ENCODE peak calls at places on chromosomes 16 and 17, in six cellular contexts. J is GM12865; A is activated T-helper 1 cell treated with Interleukin-2 at 50 U/mL for 16 hours; L is effector memory CD4-positive, alpha-beta T cell; F is activated CD4-positive, alpha-beta T cell treated with anti-CD3 and anti-CD28 coated beads, Interleukin-2, amount 50 U/mL, for 1 hour; V is activated naive CD4-positive, alpha-beta T cell treated with Interleukin-2 at 50 U/mL for 16 hours. C is an unnamed sample.

GRCh38 chr17:74775409-74776043 is 619 bp downstream of the NAT9 start:
- DNase-seq in F (no peak), A (no peak), L (no peak), J (no peak), V (no peak), C (no peak)

GRCh38 chr17:19022747-19023146 is 18.2 kb upstream of the FAM83G start:
- DNase-seq in V (no peak), A (no peak), F (no peak), L (no peak), J (no peak), C (no peak)

GRCh38 chr16:66036162-66036561 is 330.3 kb upstream of the CDH5 start:
- DNase-seq in A (no peak), L (no peak), F (no peak), V (no peak), J (no peak), C (no peak)

GRCh38 chr16:54597222-54597621 is 310.6 kb upstream of the IRX3 start:
- DNase-seq in L (no peak), V (no peak), F (no peak), A (no peak), J (no peak), C (no peak)

GRCh38 chr16:81431554-81432353 is 12.9 kb upstream of the CMIP start:
- DNase-seq in J (no peak), F (no peak), A (no peak), V (no peak), L (no peak), C (no peak)

GRCh38 chr16:4115209-4115940 is 867 bp downstream of the ADCY9 start:
- DNase-seq in V (peak; percentile 49), F (peak; percentile 43), L (peak; percentile 8), J (peak; percentile 9), A (peak; percentile 21), C (peak; percentile 64)

GRCh38 chr17:35069311-35069710 is 5.8 kb upstream of the RFFL start:
- DNase-seq in J (peak; percentile 54), V (no peak), A (no peak), F (no peak), L (no peak), C (no peak)

GRCh38 chr17:75571197-75571884 is 16.3 kb upstream of the MYO15B start:
- DNase-seq in J (peak; percentile 74), A (no peak), F (no peak), V (no peak), L (no peak), C (no peak)

GRCh38 chr17:43367588-43368242 is 31.1 kb upstream of the ARL4D start:
- DNase-seq in L (no peak), F (no peak), A (no peak), V (peak; percentile 39), J (peak; percentile 96), C (no peak)

GRCh38 chr17:41631025-41631889 is 6.9 kb upstream of the KRT17 start:
- DNase-seq in V (no peak), L (no peak), A (no peak), J (no peak), F (no peak), C (no peak)

GRCh38 chr17:74776044-74776962 is at the start of gene NAT9:
- DNase-seq in L (peak; percentile 96), F (peak; percentile 99), A (peak; percentile 100), V (peak; percentile 99), J (peak; percentile 98), C (peak; percentile 100)

GRCh38 chr17:47413872-47414271 is 90.1 kb downstream of the EFCAB13 start:
- DNase-seq in F (no peak), L (no peak), V (no peak), A (no peak), J (no peak), C (no peak)

GRCh38 chr16:85448557-85449194 is 164.4 kb upstream of the GSE1 start:
- DNase-seq in A (peak; percentile 42), F (peak; percentile 41), V (peak; percentile 27), J (peak; percentile 29), L (peak; percentile 4), C (peak; percentile 56)

GRCh38 chr17:15171433-15172047 is 93.6 kb downstream of the PMP22 start:
- DNase-seq in F (peak; percentile 1), L (no peak), J (peak; percentile 6), A (no peak), V (peak; percentile 4), C (no peak)

GRCh38 chr17:40886090-40886489 is 1.0 kb upstream of the KRT20 start:
- DNase-seq in J (no peak), L (no peak), V (no peak), A (no peak), F (no peak), C (no peak)

GRCh38 chr17:32310927-32311568 is 30.9 kb downstream of the C17orf75 start:
- DNase-seq in V (no peak), A (no peak), F (no peak), L (no peak), J (no peak), C (no peak)

GRCh38 chr16:89318871-89319627 is 101.5 kb downstream of the ZNF778 start:
- DNase-seq in J (no peak), A (no peak), V (no peak), L (no peak), F (no peak), C (no peak)

GRCh38 chr16:1601031-1601430 is 10.8 kb downstream of the IFT140 start:
- DNase-seq in J (no peak), L (no peak), A (no peak), F (no peak), V (no peak), C (no peak)

GRCh38 chr17:78123258-78123929 is 5.2 kb downstream of the TMC6 start:
- DNase-seq in L (no peak), V (no peak), J (no peak), A (no peak), F (no peak), C (no peak)

GRCh38 chr16:48353565-48354163 is 31.5 kb downstream of the SIAH1 start:
- DNase-seq in L (peak; percentile 42), A (peak; percentile 43), F (peak; percentile 64), J (peak; percentile 80), V (peak; percentile 67), C (peak; percentile 57)

GRCh38 chr17:78476149-78476548 is 97.7 kb downstream of the PGS1 start:
- DNase-seq in A (no peak), J (no peak), L (no peak), V (no peak), F (no peak), C (no peak)

GRCh38 chr17:8954339-8954738 is 11.2 kb downstream of the PIK3R5 start:
- DNase-seq in A (peak; percentile 63), J (peak; percentile 87), V (peak; percentile 71), L (peak; percentile 79), F (peak; percentile 74), C (peak; percentile 74)

GRCh38 chr16:79534143-79534542 is 66.4 kb downstream of the MAF start:
- DNase-seq in J (no peak), V (no peak), A (no peak), L (no peak), F (no peak), C (no peak)

GRCh38 chr17:27975146-27976011 is 67.1 kb upstream of the NLK start:
- DNase-seq in L (no peak), J (peak; percentile 27), A (no peak), V (no peak), F (no peak), C (no peak)

GRCh38 chr17:62058611-62059010 is 6.5 kb downstream of the MED13 start:
- DNase-seq in A (no peak), V (no peak), F (no peak), J (no peak), L (no peak), C (no peak)